ENCODE peak calls at places on chromosomes 12 and 14, in nine cellular contexts. L, B, P, C, A, D, F, I and M are unnamed samples.

GRCh38 chr14:93956514-93957332 is 19.6 kb downstream of the ASB2 start:
- DNase-seq in L (no peak), B (peak; percentile 85), P (no peak), C (no peak), A (no peak), D (no peak), F (no peak), I (no peak), M (no peak)

GRCh38 chr14:68345738-68346137 is 447.1 kb downstream of the ZFP36L1 start:
- DNase-seq in L (no peak), B (no peak), P (no peak), C (no peak), A (peak; percentile 36), D (no peak), F (no peak), I (no peak), M (no peak)

GRCh38 chr14:52266179-52266578 is 1.3 kb upstream of the PTGDR start:
- DNase-seq in L (no peak), B (no peak), P (no peak), C (no peak), A (peak; percentile 76), D (no peak), F (no peak), I (no peak), M (no peak)

GRCh38 chr12:57817261-57817989 is 1.1 kb downstream of the AVIL start:
- DNase-seq in L (no peak), B (no peak), P (no peak), C (no peak), A (no peak), D (no peak), F (no peak), I (peak; percentile 43), M (no peak)

GRCh38 chr12:53063708-53064612 is 14.1 kb downstream of the TNS2 start:
- DNase-seq in L (no peak), B (no peak), P (no peak), C (no peak), A (peak; percentile 91), D (no peak), F (no peak), I (peak; percentile 44), M (no peak)

GRCh38 chr14:50333010-50333409 is 20.9 kb downstream of the DMAC2L start:
- DNase-seq in L (no peak), B (no peak), P (no peak), C (peak; percentile 95), A (peak; percentile 87), D (no peak), F (no peak), I (no peak), M (peak; percentile 93)

GRCh38 chr12:3445127-3445978 is 45.6 kb upstream of the PRMT8 start:
- DNase-seq in L (no peak), B (no peak), P (no peak), C (no peak), A (no peak), D (no peak), F (no peak), I (peak; percentile 36), M (no peak)

GRCh38 chr12:2250797-2251196 is 198.0 kb downstream of the CACNA1C start:
- DNase-seq in L (no peak), B (no peak), P (no peak), C (no peak), A (no peak), D (no peak), F (no peak), I (no peak), M (no peak)

GRCh38 chr14:100076133-100076532 is 10.9 kb downstream of the EVL start:
- DNase-seq in L (no peak), B (no peak), P (no peak), C (peak; percentile 85), A (peak; percentile 14), D (no peak), F (peak; percentile 15), I (peak; percentile 89), M (no peak)

GRCh38 chr12:120199595-120200306 is 1.2 kb downstream of the RPLP0 start:
- DNase-seq in L (no peak), B (no peak), P (no peak), C (peak; percentile 69), A (peak; percentile 98), D (no peak), F (no peak), I (no peak), M (peak; percentile 44)

GRCh38 chr12:95173392-95174251 is 43.6 kb downstream of the FGD6 start:
- DNase-seq in L (no peak), B (peak; percentile 80), P (peak; percentile 30), C (no peak), A (peak; percentile 81), D (no peak), F (no peak), I (no peak), M (peak; percentile 89)

GRCh38 chr12:32272465-32272864 is 126.9 kb upstream of the FGD4 start:
- DNase-seq in L (no peak), B (no peak), P (peak; percentile 49), C (no peak), A (no peak), D (no peak), F (no peak), I (no peak), M (no peak)

GRCh38 chr12:32274665-32275064 is 124.7 kb upstream of the FGD4 start:
- DNase-seq in L (no peak), B (no peak), P (no peak), C (no peak), A (no peak), D (no peak), F (no peak), I (no peak), M (no peak)

GRCh38 chr12:32273063-32273521 is 126.3 kb upstream of the FGD4 start:
- DNase-seq in L (peak; percentile 8), B (no peak), P (no peak), C (no peak), A (peak; percentile 56), D (no peak), F (no peak), I (no peak), M (no peak)

GRCh38 chr12:32273712-32274111 is 125.6 kb upstream of the FGD4 start:
- DNase-seq in L (no peak), B (peak; percentile 38), P (peak; percentile 86), C (no peak), A (no peak), D (peak; percentile 13), F (no peak), I (peak; percentile 81), M (no peak)

GRCh38 chr12:32270818-32271710 is 128.3 kb upstream of the FGD4 start:
- DNase-seq in L (no peak), B (no peak), P (no peak), C (no peak), A (peak; percentile 9), D (no peak), F (no peak), I (peak; percentile 69), M (peak; percentile 35)
- H3K27ac ChIP-seq in L (peak overlapping the region; percentile 7), B (peak overlapping the region; percentile 24), P (no peak overlapping the region), C (peak overlapping the region; percentile 22), A (no peak overlapping the region), D (no peak overlapping the region), F (no peak overlapping the region), I (peak overlapping the region; percentile 88), M (no peak overlapping the region)

GRCh38 chr12:6644257-6644596 is 3.0 kb downstream of the ACRBP start:
- DNase-seq in L (no peak), B (no peak), P (no peak), C (no peak), A (no peak), D (no peak), F (no peak), I (peak; percentile 42), M (no peak)
- H3K4me1 ChIP-seq in L (no peaks in the 10 kb centered on the region), B (no peaks in the 10 kb centered on the region), P (no peaks in the 10 kb centered on the region), C (no peaks in the 10 kb centered on the region), A (no peaks in the 10 kb centered on the region), D (peaks cover 5% of the 10 kb centered on the region), F (no peaks in the 10 kb centered on the region), I (no peaks in the 10 kb centered on the region), M (no peaks in the 10 kb centered on the region)

DNA sequence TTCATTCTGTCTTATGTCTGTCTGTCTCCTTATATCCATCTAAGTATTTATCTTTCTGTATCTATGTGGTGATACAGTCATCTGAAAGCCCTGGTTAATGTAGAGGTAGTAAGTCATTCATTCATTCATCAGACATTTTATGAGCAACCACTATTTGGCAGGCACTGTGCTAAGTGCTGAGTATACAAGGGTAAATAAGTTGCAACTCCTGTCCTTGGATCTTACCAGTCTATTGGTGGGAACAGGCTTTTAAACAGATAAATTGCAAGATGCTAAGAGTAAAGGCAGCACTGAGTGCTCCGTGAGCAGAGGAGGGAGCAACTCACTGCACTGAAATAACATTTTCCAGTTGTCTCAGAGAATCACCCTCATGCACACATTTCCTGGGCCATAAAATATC is 68.6 kb downstream of the TMEM30B start:
- DNase-seq in L (no peak), B (no peak), P (no peak), C (no peak), A (no peak), D (no peak), F (no peak), I (no peak), M (no peak)
- H3K27ac ChIP-seq in L (no peak overlapping the region), B (no peak overlapping the region), P (no peak overlapping the region), C (no peak overlapping the region), A (no peak overlapping the region), D (no peak overlapping the region), F (no peak overlapping the region), I (no peak overlapping the region), M (no peak overlapping the region)

GRCh38 chr14:41488401-41488800 is 118.3 kb upstream of the LRFN5 start:
- DNase-seq in L (no peak), B (no peak), P (no peak), C (no peak), A (no peak), D (no peak), F (no peak), I (no peak), M (no peak)
- H3K4me1 ChIP-seq in L (no peaks in the 10 kb centered on the region), B (no peaks in the 10 kb centered on the region), P (no peaks in the 10 kb centered on the region), C (no peaks in the 10 kb centered on the region), A (no peaks in the 10 kb centered on the region), D (no peaks in the 10 kb centered on the region), F (no peaks in the 10 kb centered on the region), I (no peaks in the 10 kb centered on the region), M (no peaks in the 10 kb centered on the region)

GRCh38 chr14:54208751-54209150 is 188.1 kb upstream of the CDKN3 start:
- DNase-seq in L (no peak), B (no peak), P (no peak), C (no peak), A (no peak), D (no peak), F (no peak), I (no peak), M (no peak)

GRCh38 chr14:54209501-54210231 is 187.1 kb upstream of the CDKN3 start:
- DNase-seq in L (no peak), B (no peak), P (no peak), C (peak; percentile 62), A (peak; percentile 32), D (no peak), F (no peak), I (no peak), M (peak; percentile 45)

GRCh38 chr14:54213531-54213930 is 183.3 kb upstream of the CDKN3 start:
- DNase-seq in L (no peak), B (no peak), P (no peak), C (peak; percentile 44), A (no peak), D (no peak), F (no peak), I (no peak), M (no peak)

GRCh38 chr14:54207991-54208520 is 188.8 kb upstream of the CDKN3 start:
- DNase-seq in L (no peak), B (no peak), P (no peak), C (no peak), A (no peak), D (no peak), F (no peak), I (no peak), M (no peak)

GRCh38 chr14:54211562-54212308 is 185.1 kb upstream of the CDKN3 start:
- DNase-seq in L (no peak), B (no peak), P (no peak), C (peak; percentile 66), A (peak; percentile 75), D (no peak), F (peak; percentile 64), I (no peak), M (peak; percentile 79)
- H3K27ac ChIP-seq in L (no peak overlapping the region), B (no peak overlapping the region), P (no peak overlapping the region), C (peak overlapping the region; percentile 17), A (peak overlapping the region; percentile 52), D (no peak overlapping the region), F (peak overlapping the region; percentile 81), I (no peak overlapping the region), M (peak overlapping the region; percentile 27)